ENCODE peak calls at places on chromosomes 7 and 10, in nine cellular contexts. G, N, S, J, I, U, A, R and Y are unnamed samples.

GRCh38 chr7:13852281-13852968 is 137.0 kb downstream of the ETV1 start:
- DNase-seq in A (no peak), R (no peak), G (no peak), U (no peak), S (no peak), J (no peak), I (no peak), N (no peak), Y (peak)

GRCh38 chr10:84308481-84309304 is 19.7 kb upstream of the CCSER2 start:
- DNase-seq in I (no peak), U (no peak), J (no peak), S (no peak), R (no peak), N (no peak), A (no peak), G (no peak), Y (peak)

GRCh38 chr7:72406820-72407403 is 5.2 kb downstream of the CALN1 start:
- DNase-seq in S (no peak), A (no peak), J (no peak), G (no peak), R (no peak), U (no peak), I (no peak), N (no peak), Y (no peak)

GRCh38 chr10:17981766-17982380 is 30.2 kb downstream of the SLC39A12 start:
- DNase-seq in S (peak), G (no peak), U (no peak), A (peak), R (no peak), I (no peak), J (no peak), N (no peak), Y (peak)

GRCh38 chr10:112750427-112751167 is 199.4 kb upstream of the TCF7L2 start:
- DNase-seq in G (no peak), I (no peak), J (no peak), A (no peak), S (peak), N (no peak), R (no peak), U (no peak), Y (peak)

GRCh38 chr7:76048668-76048988 is 722 bp downstream of the MDH2 start:
- DNase-seq in J (no peak), U (no peak), S (peak), A (peak), N (peak), R (no peak), I (peak), G (peak), Y (no peak)

GRCh38 chr10:80075781-80076180 is 2.7 kb upstream of the TMEM254 start:
- DNase-seq in R (no peak), A (no peak), U (no peak), G (no peak), S (no peak), J (no peak), N (no peak), I (no peak), Y (peak)

GRCh38 chr10:11678074-11678793 is 63.9 kb upstream of the ECHDC3 start:
- DNase-seq in J (no peak), I (no peak), S (no peak), A (no peak), R (peak), U (no peak), G (no peak), N (no peak), Y (peak)

GRCh38 chr7:159120540-159120919 is 24.1 kb downstream of the VIPR2 start:
- DNase-seq in J (no peak), N (no peak), G (no peak), I (peak), U (no peak), S (no peak), A (no peak), R (no peak), Y (no peak)

GRCh38 chr7:147492621-147493020 is 1097.9 kb upstream of the C7orf33 start:
- DNase-seq in N (no peak), S (no peak), U (no peak), A (no peak), R (no peak), I (no peak), G (no peak), J (no peak), Y (peak)

GRCh38 chr7:155638366-155638765 is 6.1 kb upstream of the RBM33 start:
- DNase-seq in U (no peak), S (no peak), A (no peak), G (no peak), R (no peak), J (no peak), N (no peak), I (no peak), Y (no peak)

GRCh38 chr7:136966825-136967224 is 98.4 kb downstream of the CHRM2 start:
- DNase-seq in N (no peak), A (no peak), R (no peak), I (no peak), S (no peak), G (no peak), U (no peak), J (no peak), Y (no peak)

GRCh38 chr10:26799342-26799741 is 61.4 kb downstream of the ABI1 start:
- DNase-seq in I (no peak), U (no peak), A (no peak), G (no peak), S (no peak), J (no peak), R (no peak), N (no peak), Y (no peak)

GRCh38 chr10:114754445-114755320 is 66.9 kb upstream of the FHIP2A start:
- DNase-seq in I (no peak), G (no peak), U (no peak), S (peak), J (no peak), R (no peak), A (no peak), N (no peak), Y (peak)

GRCh38 chr10:55311823-55312431 is 510.9 kb upstream of the PCDH15 start:
- DNase-seq in U (no peak), A (no peak), J (no peak), I (no peak), G (no peak), R (no peak), N (no peak), S (no peak), Y (no peak)

GRCh38 chr10:102546606-102547310 is 43.0 kb downstream of the SUFU start:
- DNase-seq in I (no peak), U (no peak), J (no peak), S (no peak), N (no peak), A (no peak), R (no peak), G (peak), Y (no peak)

GRCh38 chr7:31336202-31337035 is 4.1 kb downstream of the NEUROD6 start:
- DNase-seq in N (no peak), A (peak), I (no peak), R (no peak), J (no peak), U (no peak), G (no peak), S (peak), Y (no peak)

GRCh38 chr10:19426039-19426438 is 377.4 kb downstream of the MALRD1 start:
- DNase-seq in U (no peak), A (no peak), I (no peak), R (no peak), N (no peak), S (no peak), G (no peak), J (no peak), Y (no peak)

GRCh38 chr10:19432000-19432399 is 383.4 kb downstream of the MALRD1 start:
- DNase-seq in A (no peak), N (no peak), S (no peak), J (no peak), R (no peak), G (no peak), U (no peak), I (no peak), Y (no peak)
- TF ChIP-seq CTCF in A (no peak), N (no peak), S (no peak), J (no peak), R (no peak), G (no peak), U (no peak), I (no peak), Y (no peak)

GRCh38 chr7:154304740-154305679 is 252.8 kb downstream of the DPP6 start:
- DNase-seq in G (no peak), R (no peak), I (no peak), U (no peak), J (no peak), S (peak), N (no peak), A (no peak), Y (no peak)

GRCh38 chr7:154308928-154309327 is 256.7 kb downstream of the DPP6 start:
- DNase-seq in J (no peak), U (no peak), N (no peak), I (no peak), R (no peak), A (no peak), G (no peak), S (no peak), Y (no peak)

GRCh38 chr7:154302380-154302779 is 250.2 kb downstream of the DPP6 start:
- DNase-seq in S (peak), J (no peak), N (no peak), I (no peak), G (no peak), A (no peak), U (no peak), R (no peak), Y (no peak)

GRCh38 chr7:154304231-154304630 is 252.0 kb downstream of the DPP6 start:
- DNase-seq in N (no peak), S (no peak), U (no peak), J (no peak), A (no peak), G (no peak), I (no peak), R (no peak), Y (no peak)

DNA sequence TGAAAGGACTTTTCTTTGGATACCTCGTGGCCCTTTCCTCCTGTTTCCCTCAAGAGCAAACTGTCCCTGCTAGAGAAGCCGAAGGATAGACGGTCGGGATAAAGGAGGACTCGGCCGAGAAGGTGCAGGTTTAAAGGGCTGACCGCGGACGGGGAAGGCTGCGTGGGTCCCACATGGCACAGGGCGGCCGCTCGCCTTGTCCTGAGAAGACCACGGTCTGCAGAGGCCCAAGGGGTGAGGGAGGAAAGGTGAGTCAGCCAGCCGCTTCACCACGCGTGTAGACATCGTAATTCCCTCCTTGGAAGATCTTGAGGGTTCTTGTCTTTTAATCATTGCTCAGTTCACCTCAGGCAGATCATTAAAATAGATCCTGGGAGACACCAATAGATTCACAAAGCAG is 253.8 kb downstream of the DPP6 start:
- DNase-seq in N (no peak), A (no peak), I (no peak), J (no peak), S (no peak), U (no peak), G (no peak), R (no peak), Y (no peak)
- H3K4me3 ChIP-seq in N (no peak), A (no peak), I (no peak), J (no peak), S (no peak), U (no peak), G (no peak), R (no peak), Y (no peak)

GRCh38 chr10:72072046-72072445 is 16.3 kb downstream of the SPOCK2 start:
- DNase-seq in U (no peak), S (no peak), G (no peak), I (peak), A (no peak), R (no peak), N (no peak), J (no peak), Y (no peak)

GRCh38 chr10:72067463-72068125 is 20.8 kb downstream of the SPOCK2 start:
- DNase-seq in I (peak), J (no peak), G (no peak), U (no peak), A (no peak), S (no peak), R (no peak), N (no peak), Y (no peak)

GRCh38 chr10:72068901-72069446 is 19.4 kb downstream of the SPOCK2 start:
- DNase-seq in U (no peak), G (no peak), J (peak), N (no peak), I (peak), S (no peak), R (no peak), A (no peak), Y (no peak)

GRCh38 chr10:72068126-72068765 is 20.1 kb downstream of the SPOCK2 start:
- DNase-seq in R (no peak), A (no peak), U (no peak), S (no peak), I (peak), N (no peak), J (no peak), G (no peak), Y (no peak)

DNA sequence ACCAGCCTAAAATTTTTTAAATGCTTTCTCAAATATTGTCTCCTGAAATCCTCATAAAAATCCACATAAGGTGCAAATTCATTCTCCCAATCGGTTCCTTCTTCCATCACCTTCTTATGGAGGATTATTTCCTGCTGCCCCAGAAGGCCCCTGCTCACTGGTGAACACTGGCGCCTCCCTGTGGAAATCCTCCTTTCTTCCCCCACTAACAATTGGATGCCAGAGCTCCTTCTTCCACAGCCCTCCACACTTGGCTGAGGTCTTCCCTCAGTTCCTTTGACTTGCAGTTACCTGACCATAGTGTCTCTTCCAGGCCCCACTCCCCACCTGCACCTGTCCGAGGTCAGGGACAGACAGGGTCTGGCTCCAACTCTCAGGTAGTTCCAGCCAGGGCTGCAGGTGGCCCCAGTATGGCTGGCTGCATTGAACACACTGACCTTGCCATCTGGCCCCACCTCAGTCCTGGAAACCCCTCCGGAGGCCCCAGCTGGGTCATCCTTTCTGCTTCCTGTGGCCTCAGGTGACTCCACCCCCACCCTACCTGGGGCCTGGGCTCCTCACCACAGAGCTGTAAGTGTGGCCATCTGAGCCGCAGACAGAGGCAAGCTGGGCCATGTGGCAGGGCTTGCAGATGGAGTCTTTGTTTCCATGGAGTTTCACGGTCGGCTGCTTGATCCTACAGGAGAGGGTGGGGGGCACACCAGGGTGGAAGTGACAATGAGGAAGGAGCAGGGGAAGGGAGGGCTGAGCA is 18.4 kb downstream of the SPOCK2 start:
- DNase-seq in A (peak), N (no peak), S (no peak), U (no peak), J (no peak), G (no peak), R (no peak), I (peak), Y (no peak)
- TF ChIP-seq CTCF in A (peak), N (peak), S (no peak), U (no peak), J (no peak), G (no peak), R (no peak), I (no peak), Y (peak)

DNA sequence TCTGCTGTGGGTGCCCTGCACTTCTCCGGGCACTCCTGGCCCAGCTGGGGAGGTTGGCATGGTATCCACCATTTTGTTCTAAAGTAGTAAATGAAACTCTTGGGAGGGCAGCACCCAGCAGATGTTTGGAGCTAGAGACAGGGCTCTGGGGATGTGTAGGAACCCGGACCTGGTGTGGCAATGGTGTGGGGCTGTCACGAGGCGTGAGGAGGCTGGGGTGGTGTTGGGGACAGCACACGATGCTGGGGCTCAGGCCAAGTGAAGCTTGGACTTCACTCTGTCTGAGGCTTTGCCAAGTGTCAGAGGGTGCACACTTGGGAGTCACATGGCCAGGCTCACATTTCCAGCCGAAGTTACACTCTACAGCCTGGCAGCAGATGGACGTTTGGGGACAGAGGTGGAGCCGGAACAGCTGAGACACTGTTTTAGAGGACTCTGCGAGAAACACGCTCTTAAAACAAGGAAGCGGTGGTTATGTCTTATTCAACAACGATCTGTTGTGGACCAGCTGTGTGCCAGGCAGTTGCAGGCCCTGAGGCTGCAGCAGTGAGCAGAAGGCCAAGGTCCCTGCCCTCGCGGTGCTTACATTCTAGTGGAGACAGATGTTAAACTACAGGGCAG is 118.2 kb downstream of the CUX1 start:
- DNase-seq in N (no peak), G (peak), I (peak), R (peak), A (no peak), U (peak), S (no peak), J (no peak), Y (no peak)
- H3K4me3 ChIP-seq in N (no peak), G (no peak), I (peak), R (peak), A (peak), U (peak), S (no peak), J (peak), Y (no peak)

DNA sequence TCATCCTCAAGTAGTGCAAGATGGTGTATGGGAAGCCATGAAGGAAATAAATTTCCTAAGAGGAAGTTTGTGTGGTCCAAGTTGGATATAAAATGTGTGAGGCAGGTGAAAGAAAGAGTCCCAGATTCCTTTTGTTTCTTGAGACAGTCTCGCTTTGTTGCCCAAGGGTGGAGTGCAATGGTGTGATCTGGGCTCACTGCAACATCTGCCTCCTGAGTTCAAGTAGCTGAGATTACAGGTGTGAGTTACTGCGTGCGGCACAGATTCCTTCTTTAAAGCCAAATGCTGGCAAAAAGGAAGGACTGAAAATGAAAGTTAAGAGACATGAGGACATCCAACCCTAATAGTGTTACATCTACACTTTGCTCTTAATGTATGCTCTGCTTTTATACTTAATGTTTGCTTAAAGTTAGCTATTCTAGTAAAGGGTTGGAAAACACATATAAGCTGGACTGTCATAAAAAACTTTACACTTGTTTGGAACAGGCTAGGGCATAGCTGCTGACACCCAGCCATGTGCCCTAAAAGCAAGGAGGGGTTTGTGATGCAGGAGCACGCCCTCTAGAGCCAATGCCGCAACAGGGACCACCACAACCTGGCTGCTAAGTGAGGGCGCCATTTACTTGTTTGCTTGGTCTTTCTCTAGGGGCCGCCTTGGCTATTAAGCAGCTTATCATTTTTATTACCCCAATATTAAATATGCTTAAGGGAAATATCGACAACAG is 34.5 kb downstream of the CLEC2L start:
- DNase-seq in N (no peak), A (peak), J (no peak), G (no peak), S (no peak), I (no peak), U (no peak), R (no peak), Y (no peak)
- TF ChIP-seq CTCF in N (no peak), A (peak), J (no peak), G (no peak), S (peak), I (no peak), U (no peak), R (no peak), Y (no peak)

GRCh38 chr10:13706175-13706574 is 119.4 kb downstream of the PRPF18 start:
- DNase-seq in A (peak), U (no peak), J (no peak), R (no peak), G (no peak), S (no peak), N (no peak), I (no peak), Y (no peak)
- H3K4me3 ChIP-seq in A (peak), U (no peak), J (no peak), R (peak), G (peak), S (no peak), N (no peak), I (no peak), Y (peak)

DNA sequence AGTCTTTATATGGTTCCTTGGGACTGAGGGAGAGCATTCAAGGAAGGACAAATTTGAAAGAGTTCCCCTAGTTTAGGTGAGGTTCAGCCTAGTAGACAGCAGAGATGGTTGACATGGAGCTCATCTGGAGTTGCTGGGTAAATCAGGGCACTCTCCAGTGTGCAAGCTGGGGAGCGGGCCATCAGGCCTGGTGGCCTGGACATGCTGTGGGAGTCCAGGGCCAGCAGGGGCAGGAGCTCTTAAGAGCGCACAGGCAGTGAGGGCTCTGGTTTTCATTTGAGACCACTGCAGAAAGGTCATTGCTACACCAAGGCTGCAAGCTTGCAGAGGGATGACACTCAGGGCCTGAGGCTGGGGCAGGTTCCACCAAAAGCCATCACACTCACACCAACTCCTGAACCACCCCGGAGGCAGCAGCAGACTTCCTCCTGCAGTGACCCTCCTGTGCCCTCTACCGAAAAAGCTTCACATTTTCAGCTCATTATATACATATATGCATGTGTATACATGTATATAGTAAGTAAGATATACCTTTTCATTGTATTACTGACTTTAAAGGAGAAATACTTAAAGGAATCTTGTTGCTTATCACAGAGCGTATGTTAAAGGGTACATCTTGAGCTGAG is 39.5 kb downstream of the STEAP1B start:
- DNase-seq in N (no peak), A (no peak), U (no peak), R (no peak), J (no peak), I (no peak), G (no peak), S (no peak), Y (no peak)
- TF ChIP-seq CTCF in N (no peak), A (no peak), U (no peak), R (no peak), J (no peak), I (no peak), G (no peak), S (no peak), Y (no peak)

DNA sequence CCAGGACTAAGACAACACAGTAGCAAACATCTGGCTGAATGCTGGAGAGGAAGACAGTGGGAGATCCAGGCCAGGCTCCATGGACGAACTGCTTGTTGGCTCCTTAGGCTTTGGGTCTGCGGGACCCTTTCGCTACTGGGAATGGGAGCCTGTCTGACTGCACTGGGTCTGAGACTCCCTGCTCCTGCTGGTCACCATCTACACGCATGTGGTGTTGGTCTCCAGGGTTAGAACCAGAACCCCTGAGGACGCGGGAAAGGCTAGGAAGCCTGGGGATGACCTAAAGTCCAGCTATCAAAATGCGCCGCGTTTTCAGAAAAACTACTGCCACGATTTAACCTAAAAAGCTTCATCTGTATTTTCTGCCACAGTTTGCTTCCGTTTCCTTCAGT is 817 bp upstream of the DNAJB6 start:
- DNase-seq in S (no peak), J (peak), A (peak), U (no peak), N (no peak), R (no peak), G (no peak), I (peak), Y (no peak)
- H3K4me3 ChIP-seq in S (peak), J (peak), A (peak), U (peak), N (peak), R (peak), G (peak), I (peak), Y (peak)